ENCODE peak calls at places on chromosomes 6 and 20, in six cellular contexts. One of them, this sample, is unnamed.

GRCh38 chr6:131954775-131955107 is 3.6 kb upstream of the CCN2 start:
- DNase-seq in spleen: no peak
- DNase-seq in DND-41: no peak
- DNase-seq in IMR-90: peak; percentile 99
- DNase-seq in suprapubic skin: no peak
- DNase-seq in ovary: peak; percentile 36
- DNase-seq in this sample: peak; percentile 68

GRCh38 chr6:130107710-130108109 is 89.3 kb downstream of the L3MBTL3 start:
- DNase-seq in IMR-90: no peak
- DNase-seq in spleen: no peak
- DNase-seq in suprapubic skin: no peak
- DNase-seq in DND-41: no peak
- DNase-seq in ovary: no peak
- DNase-seq in this sample: no peak

GRCh38 chr6:35742842-35743241 is 6.0 kb downstream of the ARMC12 start:
- DNase-seq in spleen: no peak
- DNase-seq in IMR-90: no peak
- DNase-seq in ovary: no peak
- DNase-seq in DND-41: no peak
- DNase-seq in suprapubic skin: no peak
- DNase-seq in this sample: no peak

GRCh38 chr6:41157323-41157722 is 3.2 kb upstream of the TREML1 start:
- DNase-seq in spleen: no peak
- DNase-seq in DND-41: no peak
- DNase-seq in ovary: no peak
- DNase-seq in IMR-90: no peak
- DNase-seq in suprapubic skin: no peak
- DNase-seq in this sample: no peak

GRCh38 chr20:40286991-40287531 is 402.0 kb downstream of the MAFB start:
- DNase-seq in suprapubic skin: peak; percentile 89
- DNase-seq in DND-41: no peak
- DNase-seq in IMR-90: no peak
- DNase-seq in ovary: no peak
- DNase-seq in spleen: peak; percentile 68
- DNase-seq in this sample: peak; percentile 89

GRCh38 chr6:14520536-14520935 is 403.0 kb downstream of the CD83 start:
- DNase-seq in DND-41: no peak
- DNase-seq in IMR-90: no peak
- DNase-seq in spleen: no peak
- DNase-seq in suprapubic skin: no peak
- DNase-seq in ovary: no peak
- DNase-seq in this sample: no peak

GRCh38 chr6:74137910-74138309 is 441.9 kb downstream of the CD109 start:
- DNase-seq in DND-41: no peak
- DNase-seq in ovary: no peak
- DNase-seq in IMR-90: peak; percentile 84
- DNase-seq in suprapubic skin: no peak
- DNase-seq in spleen: no peak
- DNase-seq in this sample: no peak

GRCh38 chr6:84652356-84653026 is 111.9 kb downstream of the TBX18 start:
- DNase-seq in ovary: no peak
- DNase-seq in DND-41: no peak
- DNase-seq in spleen: no peak
- DNase-seq in IMR-90: peak; percentile 92
- DNase-seq in suprapubic skin: no peak
- DNase-seq in this sample: no peak

GRCh38 chr6:27871919-27872633 is 40.1 kb downstream of the OR2B2 start:
- DNase-seq in spleen: peak; percentile 94
- DNase-seq in IMR-90: peak; percentile 97
- DNase-seq in suprapubic skin: no peak
- DNase-seq in DND-41: peak; percentile 93
- DNase-seq in ovary: peak; percentile 30
- DNase-seq in this sample: peak; percentile 76

GRCh38 chr6:41092421-41093140 is 19.8 kb downstream of the NFYA start:
- DNase-seq in DND-41: no peak
- DNase-seq in IMR-90: peak; percentile 37
- DNase-seq in suprapubic skin: no peak
- DNase-seq in ovary: no peak
- DNase-seq in spleen: no peak
- DNase-seq in this sample: no peak

GRCh38 chr6:52749546-52750152 is 13.6 kb downstream of the GSTA2 start:
- DNase-seq in IMR-90: no peak
- DNase-seq in ovary: no peak
- DNase-seq in suprapubic skin: no peak
- DNase-seq in DND-41: no peak
- DNase-seq in spleen: no peak
- DNase-seq in this sample: no peak

GRCh38 chr6:133855599-133855972 is 33.3 kb upstream of the TCF21 start:
- DNase-seq in ovary: no peak
- DNase-seq in suprapubic skin: no peak
- DNase-seq in spleen: no peak
- DNase-seq in DND-41: no peak
- DNase-seq in IMR-90: no peak
- DNase-seq in this sample: no peak

GRCh38 chr6:107999341-107999740 is 41.3 kb upstream of the SEC63 start:
- DNase-seq in spleen: no peak
- DNase-seq in suprapubic skin: no peak
- DNase-seq in DND-41: no peak
- DNase-seq in IMR-90: no peak
- DNase-seq in ovary: no peak
- DNase-seq in this sample: no peak

GRCh38 chr20:24737212-24737850 is 211.7 kb upstream of the CST7 start:
- DNase-seq in suprapubic skin: no peak
- DNase-seq in spleen: no peak
- DNase-seq in ovary: no peak
- DNase-seq in IMR-90: no peak
- DNase-seq in DND-41: no peak
- DNase-seq in this sample: no peak

GRCh38 chr6:12289655-12290489 is at the start of gene EDN1:
- DNase-seq in DND-41: no peak
- DNase-seq in IMR-90: peak; percentile 84
- DNase-seq in spleen: peak; percentile 92
- DNase-seq in ovary: peak; percentile 58
- DNase-seq in suprapubic skin: peak; percentile 85
- DNase-seq in this sample: peak; percentile 76

GRCh38 chr6:42118162-42119001 is 24.0 kb downstream of the C6orf132 start:
- DNase-seq in ovary: no peak
- DNase-seq in spleen: no peak
- DNase-seq in suprapubic skin: no peak
- DNase-seq in IMR-90: no peak
- DNase-seq in DND-41: no peak
- DNase-seq in this sample: peak; percentile 89

GRCh38 chr6:40400738-40401137 is 186.4 kb downstream of the LRFN2 start:
- DNase-seq in IMR-90: no peak
- DNase-seq in DND-41: no peak
- DNase-seq in suprapubic skin: no peak
- DNase-seq in spleen: no peak
- DNase-seq in ovary: no peak
- DNase-seq in this sample: no peak

GRCh38 chr6:151059612-151060095 is 180.1 kb upstream of the AKAP12 start:
- DNase-seq in suprapubic skin: no peak
- DNase-seq in ovary: no peak
- DNase-seq in DND-41: no peak
- DNase-seq in spleen: no peak
- DNase-seq in IMR-90: no peak
- DNase-seq in this sample: no peak

GRCh38 chr6:136525586-136526195 is 24.5 kb downstream of the MAP7 start:
- DNase-seq in spleen: no peak
- DNase-seq in IMR-90: no peak
- DNase-seq in ovary: no peak
- DNase-seq in suprapubic skin: no peak
- DNase-seq in DND-41: no peak
- DNase-seq in this sample: no peak

GRCh38 chr6:70395301-70395672 is 18.0 kb upstream of the FAM135A start:
- DNase-seq in DND-41: no peak
- DNase-seq in IMR-90: no peak
- DNase-seq in suprapubic skin: no peak
- DNase-seq in ovary: no peak
- DNase-seq in spleen: no peak
- DNase-seq in this sample: no peak

GRCh38 chr6:160730911-160731310 is 28.9 kb downstream of the PLG start:
- DNase-seq in IMR-90: no peak
- DNase-seq in DND-41: no peak
- DNase-seq in ovary: no peak
- DNase-seq in spleen: no peak
- DNase-seq in suprapubic skin: no peak
- DNase-seq in this sample: no peak

GRCh38 chr6:27020553-27020880 is 227.0 kb upstream of the PRSS16 start:
- DNase-seq in ovary: no peak
- DNase-seq in spleen: no peak
- DNase-seq in suprapubic skin: no peak
- DNase-seq in IMR-90: no peak
- DNase-seq in DND-41: no peak
- DNase-seq in this sample: no peak

GRCh38 chr6:1044040-1044836 is 267.7 kb upstream of the FOXQ1 start:
- DNase-seq in suprapubic skin: no peak
- DNase-seq in DND-41: no peak
- DNase-seq in ovary: no peak
- DNase-seq in IMR-90: no peak
- DNase-seq in spleen: no peak
- DNase-seq in this sample: no peak

GRCh38 chr6:24576452-24576851 is 69.5 kb downstream of the KIAA0319 start:
- DNase-seq in ovary: no peak
- DNase-seq in DND-41: no peak
- DNase-seq in suprapubic skin: no peak
- DNase-seq in IMR-90: no peak
- DNase-seq in spleen: no peak
- DNase-seq in this sample: no peak

GRCh38 chr6:136860043-136860442 is 37.7 kb downstream of the PEX7 start:
- DNase-seq in suprapubic skin: no peak
- DNase-seq in DND-41: no peak
- DNase-seq in spleen: no peak
- DNase-seq in IMR-90: no peak
- DNase-seq in ovary: no peak
- DNase-seq in this sample: no peak

GRCh38 chr6:3962897-3963296 is 113.7 kb downstream of the FAM50B start:
- DNase-seq in DND-41: no peak
- DNase-seq in ovary: no peak
- DNase-seq in IMR-90: peak; percentile 28
- DNase-seq in spleen: no peak
- DNase-seq in suprapubic skin: no peak
- DNase-seq in this sample: no peak

GRCh38 chr20:34971038-34971872 is 15.6 kb downstream of the MYH7B start:
- DNase-seq in IMR-90: no peak
- DNase-seq in suprapubic skin: no peak
- DNase-seq in spleen: no peak
- DNase-seq in DND-41: no peak
- DNase-seq in ovary: no peak
- DNase-seq in this sample: no peak
- H3K9me3 ChIP-seq in IMR-90: no peaks in the 10 kb centered on the region
- H3K9me3 ChIP-seq in suprapubic skin: no peaks in the 10 kb centered on the region
- H3K9me3 ChIP-seq in spleen: no peaks in the 10 kb centered on the region
- H3K9me3 ChIP-seq in DND-41: no peaks in the 10 kb centered on the region
- H3K9me3 ChIP-seq in ovary: no peaks in the 10 kb centered on the region
- H3K9me3 ChIP-seq in this sample: no peaks in the 10 kb centered on the region

GRCh38 chr6:79969784-79970183 is 22.4 kb upstream of the ELOVL4 start:
- DNase-seq in ovary: no peak
- DNase-seq in spleen: no peak
- DNase-seq in suprapubic skin: no peak
- DNase-seq in DND-41: no peak
- DNase-seq in IMR-90: no peak
- DNase-seq in this sample: no peak

GRCh38 chr6:79967178-79967577 is 19.8 kb upstream of the ELOVL4 start:
- DNase-seq in IMR-90: no peak
- DNase-seq in suprapubic skin: no peak
- DNase-seq in spleen: no peak
- DNase-seq in ovary: no peak
- DNase-seq in DND-41: no peak
- DNase-seq in this sample: no peak

DNA sequence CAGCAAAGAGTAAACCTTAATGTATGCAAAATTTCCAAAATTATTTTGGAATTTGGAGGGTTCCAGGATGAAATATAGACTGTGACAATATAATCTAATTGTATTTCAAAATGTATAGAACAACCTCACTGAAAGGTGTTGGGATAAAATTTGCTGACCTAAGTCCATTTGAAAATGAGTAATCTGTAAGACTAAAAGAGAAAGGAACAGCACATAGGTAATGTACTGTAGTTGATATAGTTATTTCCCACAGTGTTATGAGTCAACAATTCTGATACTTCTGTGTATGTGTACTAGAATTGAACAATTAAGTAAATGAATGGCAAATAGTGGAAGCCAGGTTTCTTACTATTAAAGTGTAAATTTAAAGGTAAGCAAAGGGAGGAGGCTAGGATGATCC is 23.8 kb upstream of the ELOVL4 start:
- DNase-seq in DND-41: no peak
- DNase-seq in spleen: no peak
- DNase-seq in IMR-90: no peak
- DNase-seq in ovary: no peak
- DNase-seq in suprapubic skin: no peak
- DNase-seq in this sample: no peak
- H3K9me3 ChIP-seq in DND-41: peaks cover 10% of the 10 kb centered on the region
- H3K9me3 ChIP-seq in spleen: peaks cover 41% of the 10 kb centered on the region
- H3K9me3 ChIP-seq in IMR-90: no peaks in the 10 kb centered on the region
- H3K9me3 ChIP-seq in ovary: no peaks in the 10 kb centered on the region
- H3K9me3 ChIP-seq in suprapubic skin: no peaks in the 10 kb centered on the region
- H3K9me3 ChIP-seq in this sample: no peaks in the 10 kb centered on the region

DNA sequence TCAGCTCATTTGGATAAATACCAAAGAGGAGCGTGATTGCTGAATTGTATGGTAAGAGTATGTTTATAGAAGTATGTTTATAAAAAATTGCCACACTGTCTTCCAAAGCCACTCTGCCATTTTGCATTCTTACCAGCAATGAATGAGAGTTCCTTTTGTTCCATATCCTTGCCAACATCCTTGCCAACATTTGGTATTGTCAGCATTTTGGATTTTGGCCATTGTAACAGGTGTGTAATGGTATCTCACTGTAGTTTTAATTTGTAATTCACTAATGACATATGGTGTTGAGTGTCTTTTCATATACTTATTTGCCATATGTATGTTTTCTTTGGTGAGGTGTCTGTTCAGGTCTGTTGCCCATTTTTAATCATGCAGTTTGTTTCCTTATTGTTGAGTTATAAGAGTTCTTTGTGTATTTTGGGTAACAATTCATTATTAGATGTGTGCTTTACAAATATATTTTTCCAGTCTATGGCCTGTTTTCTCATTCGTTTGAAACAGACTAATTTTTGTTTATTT is 520.2 kb upstream of the SOX4 start:
- DNase-seq in DND-41: no peak
- DNase-seq in spleen: no peak
- DNase-seq in ovary: no peak
- DNase-seq in suprapubic skin: no peak
- DNase-seq in IMR-90: no peak
- DNase-seq in this sample: no peak
- H3K9me3 ChIP-seq in DND-41: peaks cover 9% of the 10 kb centered on the region
- H3K9me3 ChIP-seq in spleen: peaks cover 57% of the 10 kb centered on the region
- H3K9me3 ChIP-seq in ovary: no peaks in the 10 kb centered on the region
- H3K9me3 ChIP-seq in suprapubic skin: peaks cover 4% of the 10 kb centered on the region
- H3K9me3 ChIP-seq in IMR-90: no peaks in the 10 kb centered on the region
- H3K9me3 ChIP-seq in this sample: no peaks in the 10 kb centered on the region

DNA sequence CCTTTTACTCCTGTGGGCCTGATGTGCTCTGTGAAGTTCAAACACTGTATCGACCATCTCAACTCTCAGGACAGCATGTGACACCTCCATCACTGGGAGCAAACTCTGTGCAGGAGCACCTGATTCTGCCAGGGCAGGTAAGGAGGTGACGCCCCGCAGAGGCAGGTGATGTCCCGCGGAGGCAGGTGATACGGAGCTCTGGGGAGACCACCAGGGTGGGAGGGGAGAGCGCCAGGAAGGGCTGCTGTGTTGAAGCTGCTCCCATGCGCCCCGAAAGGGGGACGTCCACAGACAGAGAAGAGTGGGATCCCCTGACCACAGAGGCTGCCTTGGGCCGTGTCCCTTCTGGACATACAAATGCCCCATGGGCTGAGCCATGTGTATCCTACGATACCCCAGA is 58.3 kb downstream of the DACT2 start:
- DNase-seq in ovary: no peak
- DNase-seq in spleen: no peak
- DNase-seq in IMR-90: no peak
- DNase-seq in DND-41: no peak
- DNase-seq in suprapubic skin: no peak
- DNase-seq in this sample: no peak
- H3K9me3 ChIP-seq in ovary: no peaks in the 10 kb centered on the region
- H3K9me3 ChIP-seq in spleen: no peaks in the 10 kb centered on the region
- H3K9me3 ChIP-seq in IMR-90: peaks cover 34% of the 10 kb centered on the region
- H3K9me3 ChIP-seq in DND-41: no peaks in the 10 kb centered on the region
- H3K9me3 ChIP-seq in suprapubic skin: no peaks in the 10 kb centered on the region
- H3K9me3 ChIP-seq in this sample: no peaks in the 10 kb centered on the region

This sample was measured in breast epithelium.